ENCODE peak calls at places on chromosomes 11 and 22, in four cellular contexts. J is brain microvascular endothelial cell, Z is H9, Q is skeletal muscle cell. N is an unnamed sample.
A peak's percentile ranks its signal among the peaks of the same experiment; 100 is the strongest.

GRCh38 chr11:103633037-103633788 is 403.2 kb upstream of the DDI1 start:
- DNase-seq in Q (no peak), Z (no peak), J (no peak), N (peak; percentile 14)

GRCh38 chr22:43881091-43882061 is 10.4 kb downstream of the PNPLA5 start:
- DNase-seq in Q (no peak), J (no peak), Z (peak; percentile 15), N (peak; percentile 39)

GRCh38 chr11:65931773-65932557 is 12.7 kb downstream of the DRAP1 start:
- DNase-seq in Z (no peak), J (no peak), Q (no peak), N (peak; percentile 60)

GRCh38 chr11:13972033-13972910 is 9.7 kb downstream of the SPON1 start:
- DNase-seq in Q (no peak), J (no peak), Z (no peak), N (no peak)

GRCh38 chr11:12981879-12982531 is 27.1 kb upstream of the RASSF10 start:
- DNase-seq in Z (no peak), J (no peak), Q (no peak), N (no peak)

GRCh38 chr11:126816655-126817054 is 183.9 kb downstream of the KIRREL3 start:
- DNase-seq in Z (no peak), Q (no peak), J (no peak), N (no peak)

GRCh38 chr22:30212363-30212995 is 34.1 kb downstream of the LIF start:
- DNase-seq in J (peak; percentile 94), Q (peak; percentile 75), Z (no peak), N (peak; percentile 22)

GRCh38 chr11:134404485-134405341 is 7.3 kb downstream of the B3GAT1 start:
- DNase-seq in Q (no peak), Z (no peak), J (no peak), N (peak; percentile 56)

GRCh38 chr22:30327864-30328345 is 1.2 kb upstream of the TBC1D10A start:
- DNase-seq in Z (peak; percentile 57), Q (no peak), J (no peak), N (peak; percentile 83)

GRCh38 chr11:27592111-27592780 is 85.7 kb upstream of the LIN7C start:
- DNase-seq in Q (no peak), J (no peak), Z (no peak), N (no peak)

GRCh38 chr11:95788921-95789505 is 569 bp downstream of the FAM76B start:
- DNase-seq in Q (no peak), Z (peak; percentile 57), J (peak; percentile 39), N (peak; percentile 54)

GRCh38 chr11:1053121-1053901 is 16.8 kb upstream of the MUC6 start:
- DNase-seq in J (no peak), Q (no peak), Z (no peak), N (peak; percentile 67)

GRCh38 chr22:49086606-49087157 is 741.0 kb downstream of the BRD1 start:
- DNase-seq in Z (no peak), J (no peak), Q (no peak), N (no peak)

GRCh38 chr11:114156131-114156581 is 96.6 kb downstream of the ZBTB16 start:
- DNase-seq in Q (no peak), J (no peak), Z (no peak), N (no peak)

GRCh38 chr11:63877658-63878241 is 38.8 kb downstream of the MARK2 start:
- DNase-seq in Z (no peak), Q (no peak), J (no peak), N (no peak)

GRCh38 chr11:64763804-64764611 is 4.2 kb upstream of the PYGM start:
- DNase-seq in Q (no peak), J (no peak), Z (no peak), N (peak; percentile 26)

GRCh38 chr22:36220457-36220921 is 18.8 kb downstream of the APOL2 start:
- DNase-seq in Z (peak; percentile 54), J (peak; percentile 51), Q (no peak), N (no peak)

GRCh38 chr11:98398508-98398907 is 622.2 kb upstream of the CNTN5 start:
- DNase-seq in Z (no peak), Q (no peak), J (no peak), N (no peak)

GRCh38 chr11:19934828-19935259 is 222.2 kb downstream of the NAV2 start:
- DNase-seq in Z (no peak), J (peak; percentile 80), Q (peak; percentile 78), N (no peak)

GRCh38 chr11:11916981-11917399 is 75.2 kb downstream of the USP47 start:
- DNase-seq in Z (no peak), J (peak; percentile 81), Q (peak; percentile 57), N (no peak)

GRCh38 chr22:38218661-38219331 is 17.0 kb downstream of the MAFF start:
- DNase-seq in Q (peak; percentile 80), J (peak; percentile 90), Z (peak; percentile 89), N (peak; percentile 93)

GRCh38 chr11:125084057-125084416 is 20.9 kb downstream of the SLC37A2 start:
- DNase-seq in Z (no peak), J (no peak), Q (no peak), N (peak; percentile 32)

GRCh38 chr11:115398333-115398732 is 105.9 kb downstream of the CADM1 start:
- DNase-seq in J (no peak), Z (no peak), Q (no peak), N (no peak)

GRCh38 chr11:36105743-36106581 is 162.1 kb downstream of the LDLRAD3 start:
- DNase-seq in Z (no peak), J (no peak), Q (no peak), N (no peak)

GRCh38 chr11:110297082-110297725 is 790 bp upstream of the RDX start:
- DNase-seq in Q (peak; percentile 8), J (peak; percentile 13), Z (no peak), N (peak; percentile 13)

GRCh38 chr11:131234146-131234680 is 136.2 kb upstream of the NTM start:
- DNase-seq in Z (no peak), J (no peak), Q (no peak), N (no peak)

GRCh38 chr11:1745701-1746320 is 4.6 kb downstream of the IFITM10 start:
- DNase-seq in J (no peak), Z (no peak), Q (no peak), N (no peak)

GRCh38 chr11:34427171-34427805 is 11.4 kb upstream of the CAT start:
- DNase-seq in Q (peak; percentile 86), J (peak; percentile 81), Z (no peak), N (no peak)

GRCh38 chr22:19962909-19963806 is 21.5 kb upstream of the TXNRD2 start:
- DNase-seq in Z (peak; percentile 92), J (peak; percentile 44), Q (no peak), N (peak; percentile 87)

GRCh38 chr11:43359432-43359818 is 705 bp downstream of the TTC17 start:
- DNase-seq in Q (no peak), J (peak; percentile 17), Z (peak; percentile 43), N (no peak)

GRCh38 chr22:32515074-32515473 is 40.5 kb downstream of the FBXO7 start:
- DNase-seq in Z (no peak), J (no peak), Q (no peak), N (no peak)

GRCh38 chr11:72598466-72598865 is 75.8 kb downstream of the PDE2A start:
- DNase-seq in J (no peak), Q (no peak), Z (no peak), N (no peak)

GRCh38 chr11:67022961-67023956 is at the start of gene SYT12:
- DNase-seq in Z (no peak), J (no peak), Q (no peak), N (peak; percentile 91)

GRCh38 chr22:36279219-36279666 is 26.3 kb downstream of the APOL1 start:
- DNase-seq in Z (no peak), Q (no peak), J (no peak), N (no peak)

GRCh38 chr11:18526130-18526520 is 617 bp downstream of the TSG101 start:
- DNase-seq in J (no peak), Z (no peak), Q (no peak), N (no peak)

GRCh38 chr22:32622004-32622761 is 147.6 kb downstream of the FBXO7 start:
- DNase-seq in Q (peak; percentile 47), Z (peak; percentile 75), J (peak; percentile 67), N (peak; percentile 78)

N was measured in H7.